ENCODE peak calls at places on chromosomes 5 and 9, in four cellular contexts. U is foreskin fibroblast, W is AG04450, A is HCT116. N is an unnamed sample.
A peak's percentile ranks its signal among the peaks of the same experiment; 100 is the strongest.

GRCh38 chr5:2917093-2917492 is 165.6 kb upstream of the IRX2 start:
- DNase-seq in U (no peak), W (no peak), A (no peak), N (no peak)

GRCh38 chr9:99055384-99055783 is 49.5 kb upstream of the TGFBR1 start:
- DNase-seq in U (no peak), W (no peak), A (no peak), N (no peak)

GRCh38 chr5:95841914-95842812 is 19.6 kb upstream of the GLRX start:
- DNase-seq in U (peak; percentile 89), W (no peak), A (no peak), N (peak; percentile 97)

GRCh38 chr5:31347558-31347905 is 154.0 kb downstream of the CDH6 start:
- DNase-seq in U (peak; percentile 53), W (no peak), A (no peak), N (no peak)

GRCh38 chr5:109898547-109899544 is 209.1 kb downstream of the MAN2A1 start:
- DNase-seq in U (peak; percentile 7), W (no peak), A (no peak), N (no peak)

GRCh38 chr5:118165619-118166018 is 822.7 kb downstream of the DTWD2 start:
- DNase-seq in U (no peak), W (no peak), A (no peak), N (no peak)

GRCh38 chr9:137129089-137129455 is 9.9 kb upstream of the GRIN1 start:
- DNase-seq in U (peak; percentile 54), W (no peak), A (no peak), N (peak; percentile 17)

GRCh38 chr9:131366745-131367401 is 27.0 kb upstream of the PRRC2B start:
- DNase-seq in U (peak; percentile 58), W (no peak), A (no peak), N (peak; percentile 79)

GRCh38 chr5:75335952-75336624 is 932 bp upstream of the HMGCR start:
- DNase-seq in U (peak; percentile 89), W (peak; percentile 50), A (peak; percentile 73), N (peak; percentile 91)

GRCh38 chr9:129404621-129405020 is 216.3 kb downstream of the C9orf50 start:
- DNase-seq in U (no peak), W (no peak), A (no peak), N (no peak)

GRCh38 chr5:65121880-65122436 is 353.2 kb downstream of the CWC27 start:
- DNase-seq in U (peak; percentile 81), W (no peak), A (no peak), N (peak; percentile 63)

GRCh38 chr9:91395553-91396470 is 27.8 kb downstream of the NFIL3 start:
- DNase-seq in U (peak; percentile 83), W (peak; percentile 47), A (no peak), N (peak; percentile 86)

GRCh38 chr5:134784241-134784920 is 25.8 kb downstream of the DDX46 start:
- DNase-seq in U (peak; percentile 17), W (no peak), A (no peak), N (peak; percentile 9)

GRCh38 chr5:170254056-170254455 is 21.3 kb downstream of the C5orf58 start:
- DNase-seq in U (no peak), W (no peak), A (no peak), N (no peak)

GRCh38 chr9:3290231-3290840 is 235.5 kb downstream of the RFX3 start:
- DNase-seq in U (no peak), W (no peak), A (no peak), N (no peak)

GRCh38 chr9:72383978-72384709 is 19.1 kb upstream of the ZFAND5 start:
- DNase-seq in U (peak; percentile 88), W (peak; percentile 66), A (no peak), N (peak; percentile 82)

GRCh38 chr5:107303163-107303562 is 367.6 kb downstream of the EFNA5 start:
- DNase-seq in U (no peak), W (no peak), A (no peak), N (no peak)

DNA sequence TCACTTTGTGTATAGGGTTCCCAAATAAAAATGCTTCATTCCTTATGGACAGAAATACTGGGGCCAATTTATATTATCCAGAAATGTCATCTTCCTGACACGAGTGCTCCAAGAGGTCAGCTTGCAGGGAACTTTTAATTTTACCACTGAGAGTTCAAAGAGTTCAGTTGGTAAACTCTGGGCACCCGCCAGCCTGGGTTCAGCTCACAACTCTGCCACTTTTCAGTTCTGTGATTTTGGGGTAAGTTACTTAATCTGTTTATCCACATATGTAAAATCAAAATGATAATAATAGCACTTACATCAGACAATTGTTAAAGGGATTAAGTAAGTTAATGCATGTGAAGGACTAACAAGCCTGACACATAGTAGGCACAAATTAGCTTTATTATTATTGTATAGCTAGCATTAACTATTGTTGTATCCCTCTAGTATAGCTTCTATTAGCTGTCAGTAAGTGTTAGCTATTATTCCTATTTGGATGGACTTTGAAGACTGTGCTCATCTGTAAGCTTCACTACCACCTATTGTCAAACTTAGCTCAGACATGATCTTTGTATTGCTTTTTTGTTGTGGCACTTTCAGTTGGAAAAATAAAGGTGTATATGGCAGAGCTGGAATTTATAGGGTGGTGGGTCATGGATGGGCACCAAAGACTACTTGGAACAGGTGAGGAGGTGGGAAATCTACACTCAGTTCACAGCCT is 1.6 kb downstream of the MEGF10 start:
- DNase-seq in U (no peak), W (no peak), A (no peak), N (no peak)
- H3K4me3 ChIP-seq in U (no peak overlapping the region), W (no peak overlapping the region), A (no peak overlapping the region), N (no peak overlapping the region)

GRCh38 chr5:57097526-57097925 is 76.3 kb upstream of the GPBP1 start:
- DNase-seq in U (no peak), W (no peak), A (no peak), N (no peak)

DNA sequence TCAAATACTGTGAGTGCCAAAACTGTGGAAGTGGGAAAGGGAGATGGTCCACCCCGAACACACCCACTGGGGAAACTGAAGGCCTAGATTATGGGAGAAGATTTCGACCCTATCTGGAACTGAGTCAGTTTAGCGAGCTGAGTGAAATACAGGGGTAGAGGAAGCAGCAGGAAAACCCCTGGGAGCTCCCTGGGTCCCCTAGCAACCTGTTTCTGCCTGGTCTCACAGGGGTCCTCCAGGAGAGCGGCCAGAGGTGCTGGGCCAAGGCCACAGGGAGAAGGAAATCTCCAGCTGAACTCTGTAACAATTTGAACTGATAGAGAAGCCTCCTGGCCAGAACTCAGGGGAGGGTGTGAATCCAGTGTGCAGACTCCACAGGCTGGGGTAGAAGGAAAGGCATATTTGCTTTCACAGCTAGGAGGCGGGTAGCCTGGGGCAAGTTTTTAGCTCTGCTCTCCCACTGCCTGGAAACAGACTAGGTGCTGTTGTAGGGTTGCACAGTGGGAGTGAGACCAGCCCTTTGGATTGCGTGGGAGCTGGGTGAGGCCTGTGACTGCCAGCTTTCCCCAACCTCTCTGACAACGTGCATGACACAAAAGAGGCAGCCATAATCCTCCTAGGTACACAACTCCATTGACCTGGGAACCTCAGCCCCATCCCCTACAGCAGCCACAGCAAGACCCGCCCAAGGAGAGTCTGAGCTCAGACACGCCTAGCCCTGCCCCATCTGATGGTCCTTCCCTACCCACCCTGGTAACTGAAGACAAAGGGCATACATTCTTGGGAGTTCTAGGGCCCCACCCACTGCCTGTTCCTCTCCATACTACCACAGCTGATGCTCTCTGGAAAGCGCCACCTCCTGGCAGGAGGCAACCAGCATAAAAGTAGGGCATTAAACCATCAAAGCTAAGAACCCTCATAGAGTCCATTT is 78.8 kb upstream of the GPBP1 start:
- DNase-seq in U (no peak), W (no peak), A (no peak), N (peak; percentile 4)
- TF ChIP-seq CTCF in U (no peak), W (peak; percentile 11), A (peak; percentile 55), N (peak; percentile 27)

GRCh38 chr9:95516736-95517558 is at the start of gene PTCH1:
- DNase-seq in U (peak; percentile 76), W (no peak), A (no peak), N (peak; percentile 55)
- H3K4me3 ChIP-seq in U (peak within 1 kb of the TSS; percentile 65), W (peak within 1 kb of the TSS; percentile 70), A (peak within 1 kb of the TSS; percentile 82), N (peak within 1 kb of the TSS; percentile 63)

DNA sequence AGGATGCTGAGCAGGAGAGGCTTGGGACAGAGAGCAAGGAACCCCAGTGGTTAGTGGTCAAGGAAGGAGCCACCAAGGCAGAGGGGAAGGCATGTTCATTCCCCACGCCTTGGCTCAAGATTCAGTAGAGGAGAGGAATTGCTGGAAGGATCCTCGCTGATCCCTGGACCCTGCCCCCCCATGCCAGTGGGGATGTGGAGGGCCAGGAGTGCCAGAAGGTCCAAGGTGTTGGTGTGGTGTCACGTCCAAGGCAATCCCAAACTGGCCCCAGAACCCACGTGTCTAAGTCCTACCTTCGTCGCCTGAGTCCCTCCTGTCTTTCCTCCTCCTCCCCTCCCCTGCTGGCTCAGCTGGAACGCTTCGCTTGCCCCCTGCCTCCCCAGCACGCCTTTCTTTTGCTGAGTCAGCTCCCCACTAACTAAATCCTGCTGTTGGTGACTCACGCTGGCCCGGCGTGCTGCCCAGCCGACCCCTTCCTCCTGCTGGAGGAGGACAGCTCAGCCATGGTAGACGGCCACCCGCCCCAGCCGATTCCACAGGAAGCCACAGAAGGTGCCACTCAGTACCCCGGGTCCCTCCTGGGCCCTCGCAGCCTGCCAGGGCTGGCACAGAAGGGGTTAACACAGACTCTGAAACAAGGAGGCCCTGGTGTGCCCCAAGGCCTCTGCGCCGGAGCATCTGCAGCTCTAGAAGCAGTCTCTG is 37.6 kb upstream of the ORM1 start:
- DNase-seq in U (peak; percentile 97), W (peak; percentile 78), A (no peak), N (peak; percentile 85)
- TF ChIP-seq CTCF in U (peak; percentile 22), W (peak; percentile 29), A (no peak), N (peak; percentile 23)